ENCODE peak calls at places on chromosomes 13 and 19, in eight cellular contexts. D is NCI-H748 treated with DMSO at 0.1 percent for 48 hours; J is EL; Y is hippocampal formation; V is K562; S is NCI-H2029 treated with DMSO at 0.1 percent for 48 hours; X is activated naive CD4-positive, alpha-beta T cell; O is activated CD4-positive, alpha-beta T cell treated with anti-CD3 and anti-CD28 coated beads for 36 hours. C is an unnamed sample.

GRCh38 chr19:32101206-32101605 is 244.2 kb upstream of the ZNF507 start:
- DNase-seq in D (no peak), J (no peak), Y (no peak), V (no peak), S (no peak), X (no peak), O (no peak), C (no peak)

GRCh38 chr19:17202249-17202648 is 12.9 kb upstream of the USE1 start:
- DNase-seq in D (no peak), J (no peak), Y (no peak), V (no peak), S (no peak), X (no peak), O (peak), C (no peak)

GRCh38 chr19:35846038-35846668 is 6.2 kb downstream of the NPHS1 start:
- DNase-seq in D (peak), J (no peak), Y (no peak), V (no peak), S (peak), X (no peak), O (no peak), C (no peak)

GRCh38 chr13:20565120-20565736 is 1.7 kb upstream of the IFT88 start:
- DNase-seq in D (no peak), J (no peak), Y (no peak), V (no peak), S (no peak), X (no peak), O (peak), C (no peak)

GRCh38 chr19:56110515-56111448 is 10.3 kb downstream of the ZNF787 start:
- DNase-seq in D (no peak), J (peak), Y (no peak), V (no peak), S (no peak), X (no peak), O (no peak), C (peak)

GRCh38 chr13:47087841-47088240 is 191.0 kb upstream of the HTR2A start:
- DNase-seq in D (no peak), J (peak), Y (no peak), V (no peak), S (no peak), X (no peak), O (no peak), C (no peak)

GRCh38 chr19:5045956-5046338 is 77.0 kb downstream of the KDM4B start:
- DNase-seq in D (no peak), J (no peak), Y (no peak), V (no peak), S (no peak), X (no peak), O (no peak), C (no peak)

GRCh38 chr13:97205465-97205864 is 16.7 kb upstream of the MBNL2 start:
- DNase-seq in D (no peak), J (no peak), Y (no peak), V (no peak), S (no peak), X (no peak), O (no peak), C (no peak)

GRCh38 chr13:49374585-49375290 is 69.1 kb downstream of the CAB39L start:
- DNase-seq in D (no peak), J (peak), Y (no peak), V (peak), S (no peak), X (no peak), O (no peak), C (no peak)

GRCh38 chr19:43809762-43810696 is 7.8 kb upstream of the LYPD5 start:
- DNase-seq in D (peak), J (peak), Y (no peak), V (peak), S (peak), X (no peak), O (no peak), C (peak)

GRCh38 chr13:114128348-114128623 is 4.1 kb downstream of the RASA3 start:
- DNase-seq in D (no peak), J (no peak), Y (no peak), V (no peak), S (no peak), X (no peak), O (no peak), C (no peak)

C was measured in erythroblast.